ENCODE peak calls at places on chromosomes 2 and 18, in nine cellular contexts. One of them, this sample, is unnamed. For H3K79me2, the result is how much of the 10 kb centered on the place peaks cover.

GRCh38 chr2:80592106-80592505 is 287.6 kb upstream of the LRRTM1 start:
- DNase-seq in K562: no peak
- DNase-seq in endothelial cell of umbilical vein: no peak
- DNase-seq in GM23338: no peak
- DNase-seq in mammary epithelial cell: no peak
- DNase-seq in mesendoderm: no peak
- DNase-seq in HepG2: no peak
- DNase-seq in Karpas-422: no peak
- DNase-seq in PC-3: no peak
- DNase-seq in this sample: no peak

GRCh38 chr2:207511851-207512250 is 17.9 kb upstream of the CREB1 start:
- DNase-seq in K562: no peak
- DNase-seq in endothelial cell of umbilical vein: no peak
- DNase-seq in GM23338: peak
- DNase-seq in mammary epithelial cell: no peak
- DNase-seq in mesendoderm: peak
- DNase-seq in HepG2: no peak
- DNase-seq in Karpas-422: no peak
- DNase-seq in PC-3: peak
- DNase-seq in this sample: no peak

GRCh38 chr2:23533014-23533730 is 148.2 kb downstream of the KLHL29 start:
- DNase-seq in K562: no peak
- DNase-seq in endothelial cell of umbilical vein: no peak
- DNase-seq in GM23338: peak
- DNase-seq in mammary epithelial cell: no peak
- DNase-seq in mesendoderm: peak
- DNase-seq in HepG2: no peak
- DNase-seq in Karpas-422: no peak
- DNase-seq in PC-3: no peak
- DNase-seq in this sample: no peak

GRCh38 chr2:47089083-47089464 is 66.0 kb downstream of the STPG4 start:
- DNase-seq in K562: peak
- DNase-seq in endothelial cell of umbilical vein: no peak
- DNase-seq in GM23338: no peak
- DNase-seq in mammary epithelial cell: peak
- DNase-seq in mesendoderm: peak
- DNase-seq in HepG2: peak
- DNase-seq in Karpas-422: no peak
- DNase-seq in PC-3: peak
- DNase-seq in this sample: peak

GRCh38 chr18:78642561-78643398 is 336.8 kb upstream of the SALL3 start:
- DNase-seq in K562: no peak
- DNase-seq in endothelial cell of umbilical vein: no peak
- DNase-seq in GM23338: no peak
- DNase-seq in mammary epithelial cell: no peak
- DNase-seq in mesendoderm: no peak
- DNase-seq in HepG2: no peak
- DNase-seq in Karpas-422: peak
- DNase-seq in PC-3: no peak
- DNase-seq in this sample: no peak

GRCh38 chr2:170206246-170206645 is 28.3 kb downstream of the MYO3B start:
- DNase-seq in K562: no peak
- DNase-seq in endothelial cell of umbilical vein: no peak
- DNase-seq in GM23338: no peak
- DNase-seq in mammary epithelial cell: no peak
- DNase-seq in mesendoderm: no peak
- DNase-seq in HepG2: no peak
- DNase-seq in Karpas-422: no peak
- DNase-seq in PC-3: no peak
- DNase-seq in this sample: no peak

GRCh38 chr18:36708366-36708765 is 120.4 kb downstream of the TPGS2 start:
- DNase-seq in K562: no peak
- DNase-seq in endothelial cell of umbilical vein: no peak
- DNase-seq in GM23338: no peak
- DNase-seq in mammary epithelial cell: no peak
- DNase-seq in mesendoderm: no peak
- DNase-seq in HepG2: no peak
- DNase-seq in Karpas-422: no peak
- DNase-seq in PC-3: no peak
- DNase-seq in this sample: no peak

GRCh38 chr2:5549061-5549601 is 143.1 kb upstream of the SOX11 start:
- DNase-seq in K562: no peak
- DNase-seq in endothelial cell of umbilical vein: no peak
- DNase-seq in GM23338: peak
- DNase-seq in mammary epithelial cell: no peak
- DNase-seq in mesendoderm: peak
- DNase-seq in HepG2: no peak
- DNase-seq in Karpas-422: no peak
- DNase-seq in PC-3: no peak
- DNase-seq in this sample: peak

GRCh38 chr2:177244244-177244771 is 20.2 kb downstream of the NFE2L2 start:
- DNase-seq in K562: no peak
- DNase-seq in endothelial cell of umbilical vein: no peak
- DNase-seq in GM23338: no peak
- DNase-seq in mammary epithelial cell: no peak
- DNase-seq in mesendoderm: no peak
- DNase-seq in HepG2: no peak
- DNase-seq in Karpas-422: no peak
- DNase-seq in PC-3: no peak
- DNase-seq in this sample: no peak

GRCh38 chr2:166651080-166651675 is 157.1 kb upstream of the SCN7A start:
- DNase-seq in K562: no peak
- DNase-seq in endothelial cell of umbilical vein: peak
- DNase-seq in GM23338: no peak
- DNase-seq in mammary epithelial cell: no peak
- DNase-seq in mesendoderm: peak
- DNase-seq in HepG2: no peak
- DNase-seq in Karpas-422: no peak
- DNase-seq in PC-3: peak
- DNase-seq in this sample: peak

GRCh38 chr2:120935339-120936313 is 200.0 kb downstream of the GLI2 start:
- DNase-seq in K562: no peak
- DNase-seq in endothelial cell of umbilical vein: no peak
- DNase-seq in GM23338: no peak
- DNase-seq in mammary epithelial cell: no peak
- DNase-seq in mesendoderm: peak
- DNase-seq in HepG2: peak
- DNase-seq in Karpas-422: no peak
- DNase-seq in PC-3: peak
- DNase-seq in this sample: peak

GRCh38 chr18:10481831-10482230 is 27.4 kb downstream of the APCDD1 start:
- DNase-seq in K562: no peak
- DNase-seq in endothelial cell of umbilical vein: no peak
- DNase-seq in GM23338: peak
- DNase-seq in mammary epithelial cell: no peak
- DNase-seq in mesendoderm: peak
- DNase-seq in HepG2: no peak
- DNase-seq in Karpas-422: no peak
- DNase-seq in PC-3: no peak
- DNase-seq in this sample: no peak

GRCh38 chr2:209380278-209380677 is 43.6 kb upstream of the MAP2 start:
- DNase-seq in K562: no peak
- DNase-seq in endothelial cell of umbilical vein: no peak
- DNase-seq in GM23338: no peak
- DNase-seq in mammary epithelial cell: peak
- DNase-seq in mesendoderm: no peak
- DNase-seq in HepG2: no peak
- DNase-seq in Karpas-422: peak
- DNase-seq in PC-3: peak
- DNase-seq in this sample: no peak

GRCh38 chr2:232300894-232301387 is 77.6 kb upstream of the ALPP start:
- DNase-seq in K562: no peak
- DNase-seq in endothelial cell of umbilical vein: peak
- DNase-seq in GM23338: no peak
- DNase-seq in mammary epithelial cell: no peak
- DNase-seq in mesendoderm: no peak
- DNase-seq in HepG2: peak
- DNase-seq in Karpas-422: no peak
- DNase-seq in PC-3: peak
- DNase-seq in this sample: peak

GRCh38 chr2:21039080-21039556 is 4.8 kb downstream of the APOB start:
- DNase-seq in K562: no peak
- DNase-seq in endothelial cell of umbilical vein: no peak
- DNase-seq in GM23338: no peak
- DNase-seq in mammary epithelial cell: no peak
- DNase-seq in mesendoderm: no peak
- DNase-seq in HepG2: no peak
- DNase-seq in Karpas-422: no peak
- DNase-seq in PC-3: no peak
- DNase-seq in this sample: no peak

GRCh38 chr2:230908595-230909191 is 16.3 kb downstream of the GPR55 start:
- DNase-seq in K562: peak
- DNase-seq in endothelial cell of umbilical vein: no peak
- DNase-seq in GM23338: no peak
- DNase-seq in mammary epithelial cell: peak
- DNase-seq in mesendoderm: peak
- DNase-seq in HepG2: peak
- DNase-seq in Karpas-422: no peak
- DNase-seq in PC-3: peak
- DNase-seq in this sample: no peak

GRCh38 chr18:55416791-55417190 is 171.2 kb downstream of the TCF4 start:
- DNase-seq in K562: no peak
- DNase-seq in endothelial cell of umbilical vein: no peak
- DNase-seq in GM23338: no peak
- DNase-seq in mammary epithelial cell: no peak
- DNase-seq in mesendoderm: no peak
- DNase-seq in HepG2: no peak
- DNase-seq in Karpas-422: no peak
- DNase-seq in PC-3: no peak
- DNase-seq in this sample: no peak

GRCh38 chr18:55415258-55415871 is 172.6 kb downstream of the TCF4 start:
- DNase-seq in K562: peak
- DNase-seq in endothelial cell of umbilical vein: peak
- DNase-seq in GM23338: peak
- DNase-seq in mammary epithelial cell: peak
- DNase-seq in mesendoderm: peak
- DNase-seq in HepG2: peak
- DNase-seq in Karpas-422: peak
- DNase-seq in PC-3: peak
- DNase-seq in this sample: peak

GRCh38 chr18:55418439-55418838 is 169.6 kb downstream of the TCF4 start:
- DNase-seq in K562: no peak
- DNase-seq in endothelial cell of umbilical vein: no peak
- DNase-seq in GM23338: no peak
- DNase-seq in mammary epithelial cell: no peak
- DNase-seq in mesendoderm: no peak
- DNase-seq in HepG2: no peak
- DNase-seq in Karpas-422: no peak
- DNase-seq in PC-3: no peak
- DNase-seq in this sample: no peak

GRCh38 chr18:55414475-55414874 is 173.5 kb downstream of the TCF4 start:
- DNase-seq in K562: no peak
- DNase-seq in endothelial cell of umbilical vein: no peak
- DNase-seq in GM23338: no peak
- DNase-seq in mammary epithelial cell: no peak
- DNase-seq in mesendoderm: no peak
- DNase-seq in HepG2: no peak
- DNase-seq in Karpas-422: no peak
- DNase-seq in PC-3: no peak
- DNase-seq in this sample: no peak

GRCh38 chr18:55413474-55413873 is 174.5 kb downstream of the TCF4 start:
- DNase-seq in K562: no peak
- DNase-seq in endothelial cell of umbilical vein: peak
- DNase-seq in GM23338: no peak
- DNase-seq in mammary epithelial cell: peak
- DNase-seq in mesendoderm: no peak
- DNase-seq in HepG2: no peak
- DNase-seq in Karpas-422: no peak
- DNase-seq in PC-3: peak
- DNase-seq in this sample: no peak
- H3K79me2 ChIP-seq in K562: under half
- H3K79me2 ChIP-seq in endothelial cell of umbilical vein: half or more
- H3K79me2 ChIP-seq in GM23338: half or more
- H3K79me2 ChIP-seq in mammary epithelial cell: under half
- H3K79me2 ChIP-seq in mesendoderm: under half
- H3K79me2 ChIP-seq in HepG2: under half
- H3K79me2 ChIP-seq in Karpas-422: half or more
- H3K79me2 ChIP-seq in PC-3: under half
- H3K79me2 ChIP-seq in this sample: half or more

GRCh38 chr2:113822087-113822805 is 65.8 kb upstream of the SLC35F5 start:
- DNase-seq in K562: peak
- DNase-seq in endothelial cell of umbilical vein: no peak
- DNase-seq in GM23338: no peak
- DNase-seq in mammary epithelial cell: no peak
- DNase-seq in mesendoderm: no peak
- DNase-seq in HepG2: no peak
- DNase-seq in Karpas-422: no peak
- DNase-seq in PC-3: no peak
- DNase-seq in this sample: no peak
- H3K79me2 ChIP-seq in K562: under half
- H3K79me2 ChIP-seq in endothelial cell of umbilical vein: under half
- H3K79me2 ChIP-seq in GM23338: under half
- H3K79me2 ChIP-seq in mammary epithelial cell: under half
- H3K79me2 ChIP-seq in mesendoderm: under half
- H3K79me2 ChIP-seq in HepG2: under half
- H3K79me2 ChIP-seq in Karpas-422: under half
- H3K79me2 ChIP-seq in PC-3: under half
- H3K79me2 ChIP-seq in this sample: under half

GRCh38 chr2:187382131-187382530 is 65.9 kb downstream of the CALCRL start:
- DNase-seq in K562: no peak
- DNase-seq in endothelial cell of umbilical vein: no peak
- DNase-seq in GM23338: no peak
- DNase-seq in mammary epithelial cell: no peak
- DNase-seq in mesendoderm: no peak
- DNase-seq in HepG2: no peak
- DNase-seq in Karpas-422: no peak
- DNase-seq in PC-3: no peak
- DNase-seq in this sample: no peak
- H3K79me2 ChIP-seq in K562: under half
- H3K79me2 ChIP-seq in endothelial cell of umbilical vein: under half
- H3K79me2 ChIP-seq in GM23338: under half
- H3K79me2 ChIP-seq in mammary epithelial cell: under half
- H3K79me2 ChIP-seq in mesendoderm: under half
- H3K79me2 ChIP-seq in HepG2: under half
- H3K79me2 ChIP-seq in Karpas-422: under half
- H3K79me2 ChIP-seq in PC-3: under half
- H3K79me2 ChIP-seq in this sample: under half

DNA sequence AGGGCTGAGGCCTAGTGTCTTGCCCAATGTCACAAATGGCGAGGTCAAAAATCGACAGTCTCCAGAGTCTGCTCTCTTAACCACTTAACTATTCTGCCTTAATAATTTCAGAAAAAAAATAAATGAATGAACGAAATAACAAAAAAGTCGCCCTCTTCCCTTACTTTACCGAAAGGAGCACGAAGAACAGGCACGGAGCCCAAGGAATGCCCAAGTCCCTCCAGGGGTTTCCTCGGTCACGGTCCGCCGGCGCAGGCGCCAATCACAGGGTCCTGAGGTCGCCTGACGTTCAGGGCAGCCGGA is 303 bp downstream of the SUPT7L start:
- DNase-seq in K562: no peak
- DNase-seq in endothelial cell of umbilical vein: no peak
- DNase-seq in GM23338: no peak
- DNase-seq in mammary epithelial cell: no peak
- DNase-seq in mesendoderm: no peak
- DNase-seq in HepG2: no peak
- DNase-seq in Karpas-422: no peak
- DNase-seq in PC-3: no peak
- DNase-seq in this sample: no peak
- H3K79me2 ChIP-seq in K562: half or more
- H3K79me2 ChIP-seq in endothelial cell of umbilical vein: under half
- H3K79me2 ChIP-seq in GM23338: under half
- H3K79me2 ChIP-seq in mammary epithelial cell: half or more
- H3K79me2 ChIP-seq in mesendoderm: under half
- H3K79me2 ChIP-seq in HepG2: under half
- H3K79me2 ChIP-seq in Karpas-422: half or more
- H3K79me2 ChIP-seq in PC-3: half or more
- H3K79me2 ChIP-seq in this sample: half or more